ENCODE peak calls at places on chromosomes 5 and 9, in five cellular contexts. One of them, this sample, is unnamed.

GRCh38 chr5:141564216-141564692 is 54.5 kb downstream of the DIAPH1 start:
- DNase-seq in SJSA1: peak; percentile 81
- DNase-seq in HFF-Myc: peak; percentile 92
- DNase-seq in GM13976: peak; percentile 62
- DNase-seq in cardiac muscle cell: peak; percentile 92
- DNase-seq in this sample: peak; percentile 71

GRCh38 chr5:105812356-105812755 is 1858.4 kb downstream of the EFNA5 start:
- DNase-seq in SJSA1: no peak
- DNase-seq in HFF-Myc: no peak
- DNase-seq in GM13976: no peak
- DNase-seq in cardiac muscle cell: no peak
- DNase-seq in this sample: no peak

GRCh38 chr9:107309271-107309670 is 26.2 kb downstream of the RAD23B start:
- DNase-seq in SJSA1: no peak
- DNase-seq in HFF-Myc: no peak
- DNase-seq in GM13976: no peak
- DNase-seq in cardiac muscle cell: no peak
- DNase-seq in this sample: no peak

GRCh38 chr9:72982161-72982799 is 29.4 kb upstream of the ALDH1A1 start:
- DNase-seq in SJSA1: no peak
- DNase-seq in HFF-Myc: no peak
- DNase-seq in GM13976: no peak
- DNase-seq in cardiac muscle cell: no peak
- DNase-seq in this sample: no peak

GRCh38 chr5:90221947-90222346 is 187.6 kb downstream of the CETN3 start:
- DNase-seq in SJSA1: no peak
- DNase-seq in HFF-Myc: no peak
- DNase-seq in GM13976: no peak
- DNase-seq in cardiac muscle cell: no peak
- DNase-seq in this sample: no peak

GRCh38 chr9:129141066-129142041 is 30.1 kb downstream of the PTPA start:
- DNase-seq in SJSA1: peak; percentile 73
- DNase-seq in HFF-Myc: no peak
- DNase-seq in GM13976: peak; percentile 76
- DNase-seq in cardiac muscle cell: no peak
- DNase-seq in this sample: no peak

GRCh38 chr5:167688331-167688730 is 603.1 kb upstream of the WWC1 start:
- DNase-seq in SJSA1: no peak
- DNase-seq in HFF-Myc: no peak
- DNase-seq in GM13976: no peak
- DNase-seq in cardiac muscle cell: no peak
- DNase-seq in this sample: no peak

GRCh38 chr5:42612997-42613396 is 143.6 kb upstream of the CCDC152 start:
- DNase-seq in SJSA1: no peak
- DNase-seq in HFF-Myc: no peak
- DNase-seq in GM13976: no peak
- DNase-seq in cardiac muscle cell: no peak
- DNase-seq in this sample: no peak

GRCh38 chr5:83764101-83764500 is 43.4 kb upstream of the HAPLN1 start:
- DNase-seq in SJSA1: no peak
- DNase-seq in HFF-Myc: no peak
- DNase-seq in GM13976: no peak
- DNase-seq in cardiac muscle cell: no peak
- DNase-seq in this sample: no peak

GRCh38 chr5:173413476-173413982 is 85.3 kb upstream of the STC2 start:
- DNase-seq in SJSA1: no peak
- DNase-seq in HFF-Myc: no peak
- DNase-seq in GM13976: no peak
- DNase-seq in cardiac muscle cell: no peak
- DNase-seq in this sample: no peak

GRCh38 chr5:137220523-137220927 is 278.6 kb downstream of the SPOCK1 start:
- DNase-seq in SJSA1: peak; percentile 70
- DNase-seq in HFF-Myc: peak; percentile 71
- DNase-seq in GM13976: peak; percentile 26
- DNase-seq in cardiac muscle cell: peak; percentile 52
- DNase-seq in this sample: no peak

GRCh38 chr5:150497989-150498317 is 10.0 kb upstream of the NDST1 start:
- DNase-seq in SJSA1: no peak
- DNase-seq in HFF-Myc: no peak
- DNase-seq in GM13976: no peak
- DNase-seq in cardiac muscle cell: no peak
- DNase-seq in this sample: no peak

GRCh38 chr9:76373173-76373771 is 21.0 kb downstream of the RFK start:
- DNase-seq in SJSA1: no peak
- DNase-seq in HFF-Myc: peak; percentile 59
- DNase-seq in GM13976: no peak
- DNase-seq in cardiac muscle cell: no peak
- DNase-seq in this sample: no peak

GRCh38 chr9:109730228-109730627 is 49.8 kb upstream of the PALM2AKAP2 start:
- DNase-seq in SJSA1: no peak
- DNase-seq in HFF-Myc: no peak
- DNase-seq in GM13976: no peak
- DNase-seq in cardiac muscle cell: no peak
- DNase-seq in this sample: no peak

GRCh38 chr9:87518702-87519335 is 21.2 kb downstream of the DAPK1 start:
- DNase-seq in SJSA1: no peak
- DNase-seq in HFF-Myc: no peak
- DNase-seq in GM13976: no peak
- DNase-seq in cardiac muscle cell: no peak
- DNase-seq in this sample: no peak

GRCh38 chr5:141100243-141100805 is at the start of gene PCDHB3:
- DNase-seq in SJSA1: no peak
- DNase-seq in HFF-Myc: peak; percentile 3
- DNase-seq in GM13976: no peak
- DNase-seq in cardiac muscle cell: no peak
- DNase-seq in this sample: no peak

GRCh38 chr9:19151425-19152159 is 24.3 kb upstream of the PLIN2 start:
- DNase-seq in SJSA1: no peak
- DNase-seq in HFF-Myc: no peak
- DNase-seq in GM13976: no peak
- DNase-seq in cardiac muscle cell: no peak
- DNase-seq in this sample: no peak

GRCh38 chr9:132547976-132548730 is 34.3 kb upstream of the BARHL1 start:
- DNase-seq in SJSA1: no peak
- DNase-seq in HFF-Myc: no peak
- DNase-seq in GM13976: no peak
- DNase-seq in cardiac muscle cell: no peak
- DNase-seq in this sample: no peak

GRCh38 chr9:76571288-76572204 is 112.6 kb downstream of the GCNT1 start:
- DNase-seq in SJSA1: no peak
- DNase-seq in HFF-Myc: no peak
- DNase-seq in GM13976: peak; percentile 57
- DNase-seq in cardiac muscle cell: no peak
- DNase-seq in this sample: no peak

GRCh38 chr5:39211773-39212172 is 7.6 kb downstream of the FYB1 start:
- DNase-seq in SJSA1: no peak
- DNase-seq in HFF-Myc: no peak
- DNase-seq in GM13976: no peak
- DNase-seq in cardiac muscle cell: no peak
- DNase-seq in this sample: no peak

GRCh38 chr9:129258124-129258822 is 80.2 kb upstream of the IER5L start:
- DNase-seq in SJSA1: peak; percentile 66
- DNase-seq in HFF-Myc: peak; percentile 72
- DNase-seq in GM13976: peak; percentile 92
- DNase-seq in cardiac muscle cell: peak; percentile 97
- DNase-seq in this sample: peak; percentile 51

GRCh38 chr5:174532453-174533126 is 191.8 kb upstream of the MSX2 start:
- DNase-seq in SJSA1: peak; percentile 93
- DNase-seq in HFF-Myc: peak; percentile 84
- DNase-seq in GM13976: no peak
- DNase-seq in cardiac muscle cell: peak; percentile 81
- DNase-seq in this sample: peak; percentile 75

GRCh38 chr9:107614765-107615164 is 125.2 kb upstream of the KLF4 start:
- DNase-seq in SJSA1: no peak
- DNase-seq in HFF-Myc: no peak
- DNase-seq in GM13976: no peak
- DNase-seq in cardiac muscle cell: no peak
- DNase-seq in this sample: no peak